ENCODE peak calls at places on chromosomes 12 and 14, in four cellular contexts. One of them, this sample, is unnamed.

GRCh38 chr14:88707088-88707487 is 85.7 kb downstream of the EML5 start:
- DNase-seq in GM23248: no peak
- DNase-seq in neural progenitor cell: no peak
- DNase-seq in CD8-positive, alpha-beta T cell: no peak
- DNase-seq in this sample: no peak

GRCh38 chr12:7100239-7100638 is 8.0 kb upstream of the C1R start:
- DNase-seq in CD8-positive, alpha-beta T cell: no peak
- DNase-seq in neural progenitor cell: no peak
- DNase-seq in GM23248: no peak
- DNase-seq in this sample: no peak

GRCh38 chr14:80464531-80465149 is 253.3 kb upstream of the DIO2 start:
- DNase-seq in GM23248: no peak
- DNase-seq in neural progenitor cell: peak; percentile 24
- DNase-seq in CD8-positive, alpha-beta T cell: no peak
- DNase-seq in this sample: no peak

GRCh38 chr12:62785941-62786559 is 148.9 kb downstream of the PPM1H start:
- DNase-seq in neural progenitor cell: no peak
- DNase-seq in GM23248: peak; percentile 94
- DNase-seq in CD8-positive, alpha-beta T cell: no peak
- DNase-seq in this sample: peak; percentile 90

GRCh38 chr12:96513681-96514080 is 24.3 kb downstream of the CFAP54 start:
- DNase-seq in neural progenitor cell: no peak
- DNase-seq in GM23248: peak; percentile 44
- DNase-seq in CD8-positive, alpha-beta T cell: no peak
- DNase-seq in this sample: no peak

GRCh38 chr12:13179159-13180074 is 17.1 kb upstream of the EMP1 start:
- DNase-seq in CD8-positive, alpha-beta T cell: peak; percentile 24
- DNase-seq in GM23248: peak; percentile 86
- DNase-seq in neural progenitor cell: peak; percentile 75
- DNase-seq in this sample: peak; percentile 50

GRCh38 chr12:6234214-6234613 is 34.0 kb downstream of the CD9 start:
- DNase-seq in CD8-positive, alpha-beta T cell: no peak
- DNase-seq in GM23248: peak; percentile 66
- DNase-seq in neural progenitor cell: no peak
- DNase-seq in this sample: no peak

GRCh38 chr12:14384783-14385638 is 19.5 kb downstream of the ATF7IP start:
- DNase-seq in CD8-positive, alpha-beta T cell: peak; percentile 46
- DNase-seq in neural progenitor cell: peak; percentile 90
- DNase-seq in GM23248: peak; percentile 77
- DNase-seq in this sample: no peak

GRCh38 chr14:102759416-102759815 is 17.8 kb upstream of the TRAF3 start:
- DNase-seq in CD8-positive, alpha-beta T cell: no peak
- DNase-seq in neural progenitor cell: no peak
- DNase-seq in GM23248: peak; percentile 21
- DNase-seq in this sample: no peak

GRCh38 chr12:25307818-25308217 is 57.1 kb upstream of the KRAS start:
- DNase-seq in neural progenitor cell: no peak
- DNase-seq in CD8-positive, alpha-beta T cell: no peak
- DNase-seq in GM23248: peak; percentile 70
- DNase-seq in this sample: no peak

GRCh38 chr14:93984070-93984469 is 7.7 kb upstream of the ASB2 start:
- DNase-seq in CD8-positive, alpha-beta T cell: no peak
- DNase-seq in GM23248: peak; percentile 84
- DNase-seq in neural progenitor cell: no peak
- DNase-seq in this sample: no peak

GRCh38 chr12:94586589-94587259 is 63.6 kb downstream of the TMCC3 start:
- DNase-seq in CD8-positive, alpha-beta T cell: no peak
- DNase-seq in GM23248: peak; percentile 18
- DNase-seq in neural progenitor cell: no peak
- DNase-seq in this sample: no peak

GRCh38 chr14:103716091-103716801 is 636 bp downstream of the ZFYVE21 start:
- DNase-seq in neural progenitor cell: no peak
- DNase-seq in GM23248: peak; percentile 75
- DNase-seq in CD8-positive, alpha-beta T cell: no peak
- DNase-seq in this sample: no peak

GRCh38 chr12:106433055-106433454 is 75.5 kb downstream of the POLR3B start:
- DNase-seq in GM23248: no peak
- DNase-seq in CD8-positive, alpha-beta T cell: no peak
- DNase-seq in neural progenitor cell: no peak
- DNase-seq in this sample: no peak

GRCh38 chr12:6141048-6141447 is 16.6 kb upstream of the VWF start:
- DNase-seq in neural progenitor cell: no peak
- DNase-seq in GM23248: peak; percentile 13
- DNase-seq in CD8-positive, alpha-beta T cell: no peak
- DNase-seq in this sample: no peak

GRCh38 chr14:68757618-68758081 is 35.2 kb downstream of the ZFP36L1 start:
- DNase-seq in neural progenitor cell: no peak
- DNase-seq in CD8-positive, alpha-beta T cell: no peak
- DNase-seq in GM23248: peak; percentile 23
- DNase-seq in this sample: no peak

GRCh38 chr12:95784886-95785285 is 5.7 kb downstream of the NTN4 start:
- DNase-seq in neural progenitor cell: no peak
- DNase-seq in GM23248: peak; percentile 30
- DNase-seq in CD8-positive, alpha-beta T cell: no peak
- DNase-seq in this sample: no peak

GRCh38 chr14:42163136-42163535 is 556.5 kb downstream of the LRFN5 start:
- DNase-seq in neural progenitor cell: no peak
- DNase-seq in CD8-positive, alpha-beta T cell: no peak
- DNase-seq in GM23248: no peak
- DNase-seq in this sample: no peak

GRCh38 chr14:46405095-46405494 is 246.5 kb downstream of the RPL10L start:
- DNase-seq in neural progenitor cell: no peak
- DNase-seq in CD8-positive, alpha-beta T cell: no peak
- DNase-seq in GM23248: no peak
- DNase-seq in this sample: no peak

GRCh38 chr14:69036757-69037506 is 57.8 kb upstream of the ACTN1 start:
- DNase-seq in neural progenitor cell: no peak
- DNase-seq in GM23248: no peak
- DNase-seq in CD8-positive, alpha-beta T cell: no peak
- DNase-seq in this sample: no peak

GRCh38 chr12:112979281-112979680 is 962 bp downstream of the OAS2 start:
- DNase-seq in neural progenitor cell: no peak
- DNase-seq in GM23248: no peak
- DNase-seq in CD8-positive, alpha-beta T cell: peak; percentile 54
- DNase-seq in this sample: no peak

GRCh38 chr14:50785506-50786063 is 45.4 kb downstream of the NIN start:
- DNase-seq in GM23248: no peak
- DNase-seq in CD8-positive, alpha-beta T cell: no peak
- DNase-seq in neural progenitor cell: peak; percentile 37
- DNase-seq in this sample: no peak

GRCh38 chr12:57452937-57453509 is 2.1 kb upstream of the INHBE start:
- DNase-seq in neural progenitor cell: peak; percentile 89
- DNase-seq in CD8-positive, alpha-beta T cell: no peak
- DNase-seq in GM23248: peak; percentile 89
- DNase-seq in this sample: no peak

GRCh38 chr12:27818421-27818918 is 38.4 kb upstream of the MANSC4 start:
- DNase-seq in neural progenitor cell: no peak
- DNase-seq in GM23248: no peak
- DNase-seq in CD8-positive, alpha-beta T cell: no peak
- DNase-seq in this sample: no peak

GRCh38 chr12:114688256-114688845 is 4.4 kb upstream of the TBX3 start:
- DNase-seq in neural progenitor cell: peak; percentile 16
- DNase-seq in GM23248: no peak
- DNase-seq in CD8-positive, alpha-beta T cell: no peak
- DNase-seq in this sample: no peak

GRCh38 chr12:4244868-4245267 is 28.7 kb upstream of the CCND2 start:
- DNase-seq in CD8-positive, alpha-beta T cell: no peak
- DNase-seq in neural progenitor cell: no peak
- DNase-seq in GM23248: no peak
- DNase-seq in this sample: no peak

GRCh38 chr12:12511021-12511783 is 51.5 kb downstream of the DUSP16 start:
- DNase-seq in neural progenitor cell: no peak
- DNase-seq in CD8-positive, alpha-beta T cell: no peak
- DNase-seq in GM23248: peak; percentile 31
- DNase-seq in this sample: peak; percentile 87

GRCh38 chr12:27711312-27711682 is 665 bp downstream of the MRPS35 start:
- DNase-seq in GM23248: no peak
- DNase-seq in neural progenitor cell: no peak
- DNase-seq in CD8-positive, alpha-beta T cell: no peak
- DNase-seq in this sample: no peak

GRCh38 chr12:93773122-93773871 is 96.1 kb downstream of the CRADD start:
- DNase-seq in neural progenitor cell: no peak
- DNase-seq in CD8-positive, alpha-beta T cell: no peak
- DNase-seq in GM23248: peak; percentile 53
- DNase-seq in this sample: no peak

GRCh38 chr12:52581066-52581465 is 7.4 kb upstream of the KRT74 start:
- DNase-seq in GM23248: no peak
- DNase-seq in CD8-positive, alpha-beta T cell: no peak
- DNase-seq in neural progenitor cell: no peak
- DNase-seq in this sample: no peak

GRCh38 chr12:75878382-75878720 is 153.2 kb downstream of the PHLDA1 start:
- DNase-seq in GM23248: no peak
- DNase-seq in neural progenitor cell: no peak
- DNase-seq in CD8-positive, alpha-beta T cell: no peak
- DNase-seq in this sample: peak; percentile 66

GRCh38 chr12:110885152-110885840 is 35.1 kb downstream of the MYL2 start:
- DNase-seq in neural progenitor cell: peak; percentile 50
- DNase-seq in CD8-positive, alpha-beta T cell: no peak
- DNase-seq in GM23248: no peak
- DNase-seq in this sample: peak; percentile 56

GRCh38 chr14:85439696-85440328 is 90.1 kb upstream of the FLRT2 start:
- DNase-seq in GM23248: peak; percentile 57
- DNase-seq in CD8-positive, alpha-beta T cell: no peak
- DNase-seq in neural progenitor cell: no peak
- DNase-seq in this sample: no peak

GRCh38 chr12:32454075-32454474 is 54.7 kb downstream of the FGD4 start:
- DNase-seq in CD8-positive, alpha-beta T cell: no peak
- DNase-seq in neural progenitor cell: peak; percentile 78
- DNase-seq in GM23248: peak; percentile 74
- DNase-seq in this sample: no peak

GRCh38 chr12:3842517-3842916 is 30.7 kb downstream of the PARP11 start:
- DNase-seq in GM23248: no peak
- DNase-seq in neural progenitor cell: no peak
- DNase-seq in CD8-positive, alpha-beta T cell: no peak
- DNase-seq in this sample: no peak

GRCh38 chr12:132248439-132249157 is 80.8 kb downstream of the GALNT9 start:
- DNase-seq in GM23248: peak; percentile 89
- DNase-seq in neural progenitor cell: peak; percentile 26
- DNase-seq in CD8-positive, alpha-beta T cell: no peak
- DNase-seq in this sample: no peak

GRCh38 chr14:94998702-94999101 is 158.6 kb downstream of the DICER1 start:
- DNase-seq in GM23248: peak; percentile 16
- DNase-seq in CD8-positive, alpha-beta T cell: no peak
- DNase-seq in neural progenitor cell: peak; percentile 53
- DNase-seq in this sample: no peak

GRCh38 chr12:101076940-101077351 is 133.1 kb downstream of the SLC5A8 start:
- DNase-seq in GM23248: peak; percentile 58
- DNase-seq in neural progenitor cell: no peak
- DNase-seq in CD8-positive, alpha-beta T cell: no peak
- DNase-seq in this sample: no peak

DNA sequence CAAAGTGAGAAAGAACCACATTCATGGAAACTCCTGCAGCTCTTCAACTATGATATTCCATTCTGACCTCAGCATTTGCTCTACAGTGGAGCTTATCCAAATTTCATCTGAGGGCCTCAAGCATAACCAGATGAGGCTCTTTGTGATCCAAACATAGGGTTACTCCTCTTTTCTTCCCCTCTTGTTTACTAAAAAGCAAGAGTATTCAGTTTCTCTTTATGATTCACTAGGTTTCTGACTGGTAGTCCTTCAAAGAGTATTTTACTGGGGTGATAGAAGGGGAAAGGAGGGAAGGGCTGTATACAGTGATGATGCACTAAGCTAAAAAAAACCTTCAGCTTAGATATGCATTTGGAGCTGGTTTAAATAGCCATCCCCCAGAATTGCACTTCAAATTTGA is 91.1 kb downstream of the DUSP6 start:
- DNase-seq in neural progenitor cell: no peak
- DNase-seq in CD8-positive, alpha-beta T cell: no peak
- DNase-seq in GM23248: no peak
- DNase-seq in this sample: no peak
- H3K27ac ChIP-seq in neural progenitor cell: no peak overlapping the region
- H3K27ac ChIP-seq in CD8-positive, alpha-beta T cell: no peak overlapping the region
- H3K27ac ChIP-seq in GM23248: no peak overlapping the region
- H3K27ac ChIP-seq in this sample: no peak overlapping the region

DNA sequence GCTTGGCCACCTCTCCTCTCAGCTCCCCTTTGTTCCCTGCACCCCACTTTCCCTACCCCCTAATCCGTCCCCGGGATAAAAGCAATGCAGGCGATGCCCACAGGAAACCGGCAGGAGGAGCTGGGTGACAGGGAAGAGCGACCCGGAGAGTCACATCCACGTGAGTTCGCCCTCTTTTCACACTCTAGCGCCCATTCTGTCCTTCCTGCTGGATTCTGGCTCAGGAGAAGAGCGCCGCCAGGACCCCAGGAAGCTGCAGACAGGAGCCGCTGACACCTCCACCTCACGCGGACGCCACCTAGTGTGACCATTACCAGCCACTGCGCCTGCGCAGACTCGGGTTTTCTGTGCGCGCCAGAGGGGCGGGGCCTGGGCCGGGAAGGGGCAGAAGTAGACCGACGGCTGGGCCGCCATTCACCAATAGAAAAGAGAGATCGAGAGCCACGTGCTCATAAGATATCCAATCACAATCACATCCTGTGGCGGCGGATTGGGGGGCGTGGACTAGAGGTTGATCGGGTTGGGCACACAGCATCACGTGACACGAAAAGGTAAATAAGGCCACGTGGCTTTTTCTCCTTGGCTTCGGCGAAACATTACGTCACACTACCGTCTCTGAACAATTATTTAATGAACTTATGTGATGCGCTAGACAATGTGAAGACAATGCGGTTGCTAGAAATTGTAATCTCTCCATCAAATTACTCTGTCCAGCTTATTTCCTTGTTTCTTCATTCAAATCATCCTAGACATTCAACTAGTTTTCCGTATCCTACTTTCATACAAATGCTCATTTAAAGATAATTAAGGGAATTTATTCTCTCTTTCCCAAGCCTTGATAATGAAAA is 10.1 kb downstream of the PLA2G1B start:
- DNase-seq in CD8-positive, alpha-beta T cell: peak; percentile 100
- DNase-seq in neural progenitor cell: peak; percentile 100
- DNase-seq in GM23248: peak; percentile 100
- DNase-seq in this sample: peak; percentile 98
- H3K27ac ChIP-seq in CD8-positive, alpha-beta T cell: peak overlapping the region; percentile 75
- H3K27ac ChIP-seq in neural progenitor cell: no peak overlapping the region
- H3K27ac ChIP-seq in GM23248: peak overlapping the region; percentile 66
- H3K27ac ChIP-seq in this sample: peak overlapping the region; percentile 55

GRCh38 chr12:65263777-65264176 is 14.7 kb upstream of the MSRB3 start:
- DNase-seq in neural progenitor cell: no peak
- DNase-seq in GM23248: no peak
- DNase-seq in CD8-positive, alpha-beta T cell: no peak
- DNase-seq in this sample: no peak
- H3K27ac ChIP-seq in neural progenitor cell: no peak overlapping the region
- H3K27ac ChIP-seq in GM23248: no peak overlapping the region
- H3K27ac ChIP-seq in CD8-positive, alpha-beta T cell: no peak overlapping the region
- H3K27ac ChIP-seq in this sample: no peak overlapping the region

GRCh38 chr14:31420013-31420318 is 384 bp downstream of the HEATR5A start:
- DNase-seq in GM23248: no peak
- DNase-seq in CD8-positive, alpha-beta T cell: no peak
- DNase-seq in neural progenitor cell: peak; percentile 86
- DNase-seq in this sample: no peak
- H3K27ac ChIP-seq in GM23248: peak overlapping the region; percentile 84
- H3K27ac ChIP-seq in CD8-positive, alpha-beta T cell: peak overlapping the region; percentile 71
- H3K27ac ChIP-seq in neural progenitor cell: peak overlapping the region; percentile 67
- H3K27ac ChIP-seq in this sample: peak overlapping the region; percentile 60

This sample was measured in epithelial cell of prostate.